ENCODE peak calls at places on chromosomes 11 and 22, in five cellular contexts. C is tibial artery, G is uterus, N is cardiac muscle cell, H is IMR-90. W is an unnamed sample.

GRCh38 chr22:45742866-45743450 is 71.3 kb downstream of the ATXN10 start:
- DNase-seq in N (no peak), H (peak; percentile 65), G (no peak), C (no peak), W (peak; percentile 44)

GRCh38 chr11:24585192-24585591 is 88.3 kb downstream of the LUZP2 start:
- DNase-seq in G (no peak), N (no peak), C (no peak), H (peak; percentile 13), W (no peak)

GRCh38 chr11:122165972-122166371 is 50.0 kb upstream of the BLID start:
- DNase-seq in H (no peak), N (no peak), C (no peak), G (no peak), W (no peak)

GRCh38 chr11:105244157-105244820 is 104.7 kb upstream of the CARD18 start:
- DNase-seq in G (no peak), H (peak; percentile 98), C (peak; percentile 68), N (peak; percentile 57), W (no peak)

GRCh38 chr11:271316-271715 is 6.9 kb upstream of the NLRP6 start:
- DNase-seq in C (no peak), G (no peak), N (no peak), H (no peak), W (no peak)

GRCh38 chr11:126352934-126353801 is 2.3 kb upstream of the ST3GAL4 start:
- DNase-seq in C (no peak), H (peak; percentile 75), N (no peak), G (no peak), W (no peak)

GRCh38 chr11:109338131-109338530 is 83.9 kb upstream of the C11orf87 start:
- DNase-seq in N (no peak), H (no peak), C (no peak), G (no peak), W (no peak)

GRCh38 chr11:58199271-58199670 is 4.7 kb downstream of the OR1S2 start:
- DNase-seq in N (no peak), C (no peak), H (no peak), G (no peak), W (no peak)

GRCh38 chr11:16363709-16364108 is 7.4 kb upstream of the SOX6 start:
- DNase-seq in N (no peak), G (no peak), H (no peak), C (no peak), W (no peak)

GRCh38 chr22:42389137-42389536 is 43.1 kb downstream of the NFAM1 start:
- DNase-seq in C (no peak), G (no peak), H (no peak), N (no peak), W (no peak)

GRCh38 chr11:130868087-130868486 is 48.2 kb downstream of the SNX19 start:
- DNase-seq in G (no peak), H (no peak), C (no peak), N (no peak), W (no peak)

GRCh38 chr11:86174101-86175046 is 70.2 kb upstream of the EED start:
- DNase-seq in G (peak; percentile 72), C (peak; percentile 94), H (peak; percentile 99), N (peak; percentile 36), W (peak; percentile 93)

GRCh38 chr11:111059726-111060125 is 185.8 kb upstream of the POU2AF2 start:
- DNase-seq in C (no peak), N (no peak), G (no peak), H (peak; percentile 69), W (no peak)

GRCh38 chr11:8829556-8829955 is 81.4 kb upstream of the AKIP1 start:
- DNase-seq in G (no peak), N (no peak), C (no peak), H (no peak), W (no peak)

GRCh38 chr22:22932512-22932941 is 44.9 kb downstream of the IGLL5 start:
- DNase-seq in C (no peak), N (no peak), H (no peak), G (no peak), W (peak; percentile 0)

GRCh38 chr22:48004038-48004437 is 1241.6 kb downstream of the TBC1D22A start:
- DNase-seq in G (no peak), C (no peak), N (no peak), H (no peak), W (no peak)

GRCh38 chr11:79269923-79270322 is 170.9 kb downstream of the TENM4 start:
- DNase-seq in H (no peak), N (no peak), C (no peak), G (no peak), W (no peak)

GRCh38 chr11:77884186-77884828 is 63.4 kb downstream of the AAMDC start:
- DNase-seq in G (no peak), N (no peak), C (no peak), H (peak; percentile 85), W (no peak)

GRCh38 chr11:118849825-118850224 is 33.9 kb upstream of the CXCR5 start:
- DNase-seq in C (no peak), G (no peak), N (no peak), H (no peak), W (no peak)

GRCh38 chr22:28188480-28188879 is 269.4 kb upstream of the PITPNB start:
- DNase-seq in H (no peak), N (no peak), C (no peak), G (no peak), W (no peak)

GRCh38 chr11:44780940-44781631 is 54.3 kb downstream of the TSPAN18 start:
- DNase-seq in C (peak; percentile 59), N (peak; percentile 65), H (peak; percentile 50), G (peak; percentile 24), W (no peak)

GRCh38 chr11:33059331-33060007 is 20.1 kb downstream of the TCP11L1 start:
- DNase-seq in C (no peak), H (no peak), G (no peak), N (no peak), W (no peak)
- H3K27ac ChIP-seq in C (no peak overlapping the region), H (no peak overlapping the region), G (no peak overlapping the region), N (no peak overlapping the region), W (no peak overlapping the region)

GRCh38 chr22:49018601-49019000 is 809.1 kb downstream of the BRD1 start:
- DNase-seq in G (peak; percentile 2), C (peak; percentile 24), H (no peak), N (no peak), W (no peak)
- H3K9me3 ChIP-seq in G (no peaks in the 10 kb centered on the region), C (no peaks in the 10 kb centered on the region), H (peaks cover 63% of the 10 kb centered on the region), N (no peaks in the 10 kb centered on the region), W (no peaks in the 10 kb centered on the region)

GRCh38 chr11:66784575-66784974 is 55.6 kb upstream of the SPTBN2 start:
- DNase-seq in H (peak; percentile 2), C (no peak), N (no peak), G (no peak), W (no peak)
- H3K4me3 ChIP-seq in H (no peak overlapping the region), C (no peak overlapping the region), N (no peak overlapping the region), G (no peak overlapping the region), W (no peak overlapping the region)

GRCh38 chr22:39426380-39427043 is 26.9 kb downstream of the TAB1 start:
- DNase-seq in G (no peak), N (no peak), C (no peak), H (no peak), W (peak; percentile 10)
- H3K27ac ChIP-seq in G (no peak overlapping the region), N (no peak overlapping the region), C (no peak overlapping the region), H (no peak overlapping the region), W (no peak overlapping the region)

DNA sequence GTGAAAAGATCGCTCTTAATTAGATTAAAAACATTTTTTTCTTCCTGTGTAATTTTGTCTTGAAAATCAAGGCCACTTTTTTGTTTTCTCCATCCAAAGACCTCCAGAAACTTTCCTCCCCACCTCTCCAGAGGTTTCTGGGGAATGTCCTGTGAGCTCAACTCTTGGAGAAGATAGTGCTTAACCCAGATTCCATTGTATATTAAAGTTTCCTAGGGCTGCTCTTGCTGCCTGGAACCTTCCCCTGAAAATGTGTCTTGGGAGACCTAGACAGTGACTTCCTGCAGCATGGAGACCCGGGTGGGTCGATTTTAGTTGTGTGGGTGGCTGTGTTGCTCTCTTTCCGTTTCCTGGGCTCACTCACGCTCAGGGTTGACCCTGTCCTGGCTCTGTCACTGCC is 47.4 kb downstream of the KCNQ1OT1 start:
- DNase-seq in G (no peak), N (no peak), H (no peak), C (no peak), W (no peak)
- H3K9me3 ChIP-seq in G (peaks cover 26% of the 10 kb centered on the region), N (no peaks in the 10 kb centered on the region), H (peaks cover 69% of the 10 kb centered on the region), C (peaks cover 36% of the 10 kb centered on the region), W (peaks cover 36% of the 10 kb centered on the region)

GRCh38 chr22:20430641-20431519 is 6.7 kb downstream of the SCARF2 start:
- DNase-seq in H (no peak), G (no peak), N (peak; percentile 80), C (peak; percentile 67), W (no peak)
- H3K4me3 ChIP-seq in H (no peak overlapping the region), G (no peak overlapping the region), N (peak overlapping the region; percentile 22), C (no peak overlapping the region), W (peak overlapping the region; percentile 47)

GRCh38 chr11:65125197-65126056 is 3.3 kb downstream of the MRPL49 start:
- DNase-seq in N (no peak), C (peak; percentile 62), H (no peak), G (no peak), W (no peak)
- H3K27ac ChIP-seq in N (no peak overlapping the region), C (no peak overlapping the region), H (no peak overlapping the region), G (no peak overlapping the region), W (no peak overlapping the region)

GRCh38 chr11:114610984-114611944 is 15.7 kb upstream of the NXPE4 start:
- DNase-seq in C (no peak), N (no peak), H (peak; percentile 5), G (no peak), W (no peak)
- H3K9me3 ChIP-seq in C (no peaks in the 10 kb centered on the region), N (peaks cover under 1% of the 10 kb centered on the region), H (no peaks in the 10 kb centered on the region), G (no peaks in the 10 kb centered on the region), W (no peaks in the 10 kb centered on the region)

W was measured in psoas muscle.